ENCODE peak calls at places on chromosome 1, in six cellular contexts. One of them, this sample, is unnamed.

GRCh38 chr1:53572061-53572801 is 113.0 kb downstream of the DMRTB1 start:
- DNase-seq in tibial nerve: no peak
- DNase-seq in mammary epithelial cell: peak; percentile 74
- DNase-seq in psoas muscle: no peak
- DNase-seq in cardiac muscle cell: peak; percentile 87
- DNase-seq in neural progenitor cell: peak; percentile 70
- DNase-seq in this sample: peak; percentile 53

GRCh38 chr1:66889030-66889429 is 35.6 kb downstream of the DNAI4 start:
- DNase-seq in tibial nerve: no peak
- DNase-seq in neural progenitor cell: no peak
- DNase-seq in mammary epithelial cell: no peak
- DNase-seq in cardiac muscle cell: no peak
- DNase-seq in psoas muscle: no peak
- DNase-seq in this sample: no peak

GRCh38 chr1:93567255-93567918 is 114.2 kb downstream of the BCAR3 start:
- DNase-seq in cardiac muscle cell: no peak
- DNase-seq in neural progenitor cell: no peak
- DNase-seq in tibial nerve: no peak
- DNase-seq in psoas muscle: peak; percentile 53
- DNase-seq in mammary epithelial cell: peak; percentile 77
- DNase-seq in this sample: no peak

GRCh38 chr1:172041689-172042088 is 200.4 kb downstream of the DNM3 start:
- DNase-seq in neural progenitor cell: no peak
- DNase-seq in cardiac muscle cell: no peak
- DNase-seq in tibial nerve: peak; percentile 33
- DNase-seq in psoas muscle: no peak
- DNase-seq in mammary epithelial cell: no peak
- DNase-seq in this sample: no peak

GRCh38 chr1:8902765-8903164 is 24.3 kb upstream of the ENO1 start:
- DNase-seq in psoas muscle: no peak
- DNase-seq in mammary epithelial cell: peak; percentile 49
- DNase-seq in neural progenitor cell: no peak
- DNase-seq in cardiac muscle cell: no peak
- DNase-seq in tibial nerve: no peak
- DNase-seq in this sample: no peak

GRCh38 chr1:194044892-194045291 is 858.5 kb upstream of the B3GALT2 start:
- DNase-seq in psoas muscle: no peak
- DNase-seq in neural progenitor cell: no peak
- DNase-seq in mammary epithelial cell: no peak
- DNase-seq in tibial nerve: no peak
- DNase-seq in cardiac muscle cell: no peak
- DNase-seq in this sample: no peak

GRCh38 chr1:8944006-8944405 is 1.7 kb upstream of the CA6 start:
- DNase-seq in mammary epithelial cell: no peak
- DNase-seq in tibial nerve: no peak
- DNase-seq in cardiac muscle cell: no peak
- DNase-seq in psoas muscle: no peak
- DNase-seq in neural progenitor cell: peak; percentile 27
- DNase-seq in this sample: no peak

GRCh38 chr1:226697151-226697575 is 41.9 kb downstream of the ITPKB start:
- DNase-seq in cardiac muscle cell: no peak
- DNase-seq in psoas muscle: no peak
- DNase-seq in mammary epithelial cell: peak; percentile 92
- DNase-seq in tibial nerve: no peak
- DNase-seq in neural progenitor cell: no peak
- DNase-seq in this sample: no peak

GRCh38 chr1:1307261-1307907 is 346 bp downstream of the ACAP3 start:
- DNase-seq in mammary epithelial cell: no peak
- DNase-seq in tibial nerve: no peak
- DNase-seq in psoas muscle: peak; percentile 65
- DNase-seq in cardiac muscle cell: peak; percentile 23
- DNase-seq in neural progenitor cell: peak; percentile 76
- DNase-seq in this sample: peak; percentile 37

GRCh38 chr1:34053660-34054059 is 111.4 kb downstream of the CSMD2 start:
- DNase-seq in cardiac muscle cell: no peak
- DNase-seq in neural progenitor cell: no peak
- DNase-seq in tibial nerve: no peak
- DNase-seq in mammary epithelial cell: no peak
- DNase-seq in psoas muscle: no peak
- DNase-seq in this sample: no peak

GRCh38 chr1:34057347-34057746 is 107.7 kb downstream of the CSMD2 start:
- DNase-seq in mammary epithelial cell: no peak
- DNase-seq in psoas muscle: no peak
- DNase-seq in neural progenitor cell: peak; percentile 54
- DNase-seq in tibial nerve: no peak
- DNase-seq in cardiac muscle cell: peak; percentile 63
- DNase-seq in this sample: no peak

GRCh38 chr1:34057751-34058150 is 107.3 kb downstream of the CSMD2 start:
- DNase-seq in mammary epithelial cell: no peak
- DNase-seq in neural progenitor cell: no peak
- DNase-seq in psoas muscle: no peak
- DNase-seq in tibial nerve: no peak
- DNase-seq in cardiac muscle cell: peak; percentile 68
- DNase-seq in this sample: no peak

GRCh38 chr1:34052565-34052964 is 112.5 kb downstream of the CSMD2 start:
- DNase-seq in cardiac muscle cell: no peak
- DNase-seq in neural progenitor cell: no peak
- DNase-seq in tibial nerve: no peak
- DNase-seq in mammary epithelial cell: no peak
- DNase-seq in psoas muscle: no peak
- DNase-seq in this sample: no peak

GRCh38 chr1:34055828-34056227 is 109.2 kb downstream of the CSMD2 start:
- DNase-seq in cardiac muscle cell: no peak
- DNase-seq in mammary epithelial cell: no peak
- DNase-seq in psoas muscle: no peak
- DNase-seq in tibial nerve: no peak
- DNase-seq in neural progenitor cell: no peak
- DNase-seq in this sample: no peak
- TF ChIP-seq CTCF in cardiac muscle cell: no peak
- TF ChIP-seq CTCF in mammary epithelial cell: no peak
- TF ChIP-seq CTCF in psoas muscle: no peak
- TF ChIP-seq CTCF in tibial nerve: no peak
- TF ChIP-seq CTCF in neural progenitor cell: no peak
- TF ChIP-seq CTCF in this sample: no peak

GRCh38 chr1:15346356-15347030 is 63.2 kb upstream of the EFHD2 start:
- DNase-seq in cardiac muscle cell: no peak
- DNase-seq in mammary epithelial cell: no peak
- DNase-seq in tibial nerve: no peak
- DNase-seq in neural progenitor cell: no peak
- DNase-seq in psoas muscle: no peak
- DNase-seq in this sample: no peak
- H3K27ac ChIP-seq in cardiac muscle cell: no peak overlapping the region
- H3K27ac ChIP-seq in mammary epithelial cell: no peak overlapping the region
- H3K27ac ChIP-seq in tibial nerve: no peak overlapping the region
- H3K27ac ChIP-seq in neural progenitor cell: no peak overlapping the region
- H3K27ac ChIP-seq in psoas muscle: no peak overlapping the region
- H3K27ac ChIP-seq in this sample: no peak overlapping the region

DNA sequence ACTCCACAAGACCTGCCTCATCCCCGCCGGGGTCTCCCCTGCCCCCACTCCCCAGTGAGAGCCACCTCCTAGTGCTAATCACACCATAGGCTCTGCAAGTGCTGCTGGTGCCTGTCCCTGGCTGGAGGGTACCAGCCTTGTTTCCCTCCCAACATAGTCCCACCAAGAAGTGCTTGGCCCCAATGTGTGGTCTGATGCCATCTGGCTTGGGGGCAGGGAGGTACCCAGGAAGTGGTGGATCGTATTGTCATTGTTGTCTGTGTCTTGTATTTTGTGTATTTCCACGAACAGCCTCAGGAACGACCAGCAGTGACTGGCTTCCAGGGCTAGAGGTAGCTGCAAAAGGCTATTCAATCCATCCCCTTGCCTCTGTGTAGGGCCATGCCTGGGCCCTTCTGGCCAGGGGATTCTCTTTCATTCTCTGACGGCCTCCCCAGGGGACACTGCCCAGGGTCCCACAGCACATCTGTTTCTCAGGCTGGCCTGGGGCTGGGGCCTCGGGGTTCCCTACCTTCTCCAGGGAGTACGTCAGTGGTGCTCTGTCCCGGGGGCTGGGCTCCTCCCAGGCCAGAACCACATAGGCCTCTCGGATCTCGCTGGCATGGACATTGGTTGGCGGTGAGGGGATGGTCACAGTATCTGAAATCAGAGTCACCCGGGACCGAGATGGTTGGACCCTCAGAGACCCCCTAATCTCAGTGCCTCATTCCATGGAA is 22.8 kb downstream of the MYOM3 start:
- DNase-seq in psoas muscle: peak; percentile 11
- DNase-seq in neural progenitor cell: no peak
- DNase-seq in cardiac muscle cell: no peak
- DNase-seq in mammary epithelial cell: no peak
- DNase-seq in tibial nerve: no peak
- DNase-seq in this sample: no peak
- H3K4me3 ChIP-seq in psoas muscle: no peak overlapping the region
- H3K4me3 ChIP-seq in neural progenitor cell: no peak overlapping the region
- H3K4me3 ChIP-seq in cardiac muscle cell: no peak overlapping the region
- H3K4me3 ChIP-seq in mammary epithelial cell: no peak overlapping the region
- H3K4me3 ChIP-seq in tibial nerve: no peak overlapping the region
- H3K4me3 ChIP-seq in this sample: no peak overlapping the region

DNA sequence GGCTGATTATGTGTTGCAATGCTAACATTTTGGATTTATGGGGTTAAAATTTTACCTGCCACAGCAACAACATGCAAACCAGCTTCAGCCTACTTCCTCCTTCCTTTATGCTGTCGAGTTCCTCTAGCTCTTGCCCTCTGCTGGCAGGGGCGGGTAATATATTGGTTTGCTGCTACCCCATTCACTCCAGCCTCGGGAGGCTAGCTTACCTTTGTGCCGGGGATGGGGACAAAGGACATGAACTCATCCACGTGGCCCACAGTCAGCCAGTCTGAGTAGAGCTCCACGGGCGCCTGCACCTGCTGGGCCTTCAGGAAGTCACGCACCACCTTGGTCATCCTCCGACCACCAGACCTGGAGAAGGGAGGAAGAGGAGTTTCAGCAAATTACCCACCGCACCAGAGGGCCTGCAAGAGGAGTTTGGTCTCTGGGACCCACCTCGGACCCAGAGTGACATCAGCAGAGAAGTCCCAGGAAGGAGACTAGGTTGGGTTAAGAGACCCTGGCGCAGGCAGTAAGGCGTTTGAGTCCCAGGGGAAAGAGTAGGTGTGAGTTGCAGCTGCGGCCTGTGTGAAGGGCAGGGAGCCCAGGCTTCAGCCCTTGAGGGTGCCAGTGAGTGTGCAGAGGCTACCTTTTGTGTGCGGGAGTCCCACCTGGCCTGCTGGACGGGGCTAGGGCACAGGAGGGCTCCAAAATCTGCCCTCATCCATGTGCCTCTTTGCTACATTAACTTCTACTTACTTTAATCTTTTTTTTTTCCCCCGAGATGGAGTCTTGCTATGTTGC is 21.8 kb upstream of the SDHB start:
- DNase-seq in cardiac muscle cell: peak; percentile 17
- DNase-seq in psoas muscle: no peak
- DNase-seq in mammary epithelial cell: no peak
- DNase-seq in tibial nerve: no peak
- DNase-seq in neural progenitor cell: peak; percentile 79
- DNase-seq in this sample: no peak
- TF ChIP-seq CTCF in cardiac muscle cell: peak; percentile 38
- TF ChIP-seq CTCF in psoas muscle: peak; percentile 17
- TF ChIP-seq CTCF in mammary epithelial cell: peak; percentile 53
- TF ChIP-seq CTCF in tibial nerve: no peak
- TF ChIP-seq CTCF in neural progenitor cell: peak; percentile 72
- TF ChIP-seq CTCF in this sample: no peak

GRCh38 chr1:119632836-119633235 is 15.2 kb downstream of the ZNF697 start:
- DNase-seq in mammary epithelial cell: no peak
- DNase-seq in tibial nerve: no peak
- DNase-seq in neural progenitor cell: no peak
- DNase-seq in psoas muscle: no peak
- DNase-seq in cardiac muscle cell: no peak
- DNase-seq in this sample: no peak
- H3K27ac ChIP-seq in mammary epithelial cell: no peak overlapping the region
- H3K27ac ChIP-seq in tibial nerve: peak overlapping the region; percentile 82
- H3K27ac ChIP-seq in neural progenitor cell: no peak overlapping the region
- H3K27ac ChIP-seq in psoas muscle: peak overlapping the region; percentile 79
- H3K27ac ChIP-seq in cardiac muscle cell: no peak overlapping the region
- H3K27ac ChIP-seq in this sample: peak overlapping the region; percentile 80